ENCODE peak calls at places on chromosomes 6 and 20, in five cellular contexts. One of them, this sample, is unnamed.

GRCh38 chr20:14996883-14997672 is 659.7 kb upstream of the FLRT3 start:
- DNase-seq in endothelial cell: no peak
- DNase-seq in GM10248: no peak
- DNase-seq in IMR-90: no peak
- DNase-seq in GM12865: no peak
- DNase-seq in this sample: no peak

GRCh38 chr6:14380421-14380820 is 262.8 kb downstream of the CD83 start:
- DNase-seq in endothelial cell: no peak
- DNase-seq in GM10248: no peak
- DNase-seq in IMR-90: no peak
- DNase-seq in GM12865: no peak
- DNase-seq in this sample: no peak

GRCh38 chr6:168737481-168737880 is 296.5 kb downstream of the SMOC2 start:
- DNase-seq in endothelial cell: no peak
- DNase-seq in GM10248: no peak
- DNase-seq in IMR-90: no peak
- DNase-seq in GM12865: no peak
- DNase-seq in this sample: no peak

GRCh38 chr6:134797400-134798113 is 152.3 kb downstream of the ALDH8A1 start:
- DNase-seq in endothelial cell: no peak
- DNase-seq in GM10248: no peak
- DNase-seq in IMR-90: no peak
- DNase-seq in GM12865: no peak
- DNase-seq in this sample: no peak

GRCh38 chr20:56299362-56299761 is 50.8 kb downstream of the MC3R start:
- DNase-seq in endothelial cell: no peak
- DNase-seq in GM10248: no peak
- DNase-seq in IMR-90: no peak
- DNase-seq in GM12865: no peak
- DNase-seq in this sample: no peak

GRCh38 chr6:46655803-46656202 is 3.0 kb downstream of the SLC25A27 start:
- DNase-seq in endothelial cell: peak
- DNase-seq in GM10248: no peak
- DNase-seq in IMR-90: no peak
- DNase-seq in GM12865: peak
- DNase-seq in this sample: no peak

GRCh38 chr6:156595481-156595880 is 181.7 kb upstream of the ARID1B start:
- DNase-seq in endothelial cell: no peak
- DNase-seq in GM10248: no peak
- DNase-seq in IMR-90: no peak
- DNase-seq in GM12865: no peak
- DNase-seq in this sample: no peak

GRCh38 chr6:152136449-152136825 is 329.0 kb downstream of the ESR1 start:
- DNase-seq in endothelial cell: no peak
- DNase-seq in GM10248: no peak
- DNase-seq in IMR-90: no peak
- DNase-seq in GM12865: no peak
- DNase-seq in this sample: no peak

GRCh38 chr6:101830501-101831031 is 437.1 kb downstream of the GRIK2 start:
- DNase-seq in endothelial cell: no peak
- DNase-seq in GM10248: no peak
- DNase-seq in IMR-90: peak
- DNase-seq in GM12865: no peak
- DNase-seq in this sample: no peak

GRCh38 chr6:35084041-35084491 is 57.1 kb downstream of the TCP11 start:
- DNase-seq in endothelial cell: no peak
- DNase-seq in GM10248: no peak
- DNase-seq in IMR-90: no peak
- DNase-seq in GM12865: no peak
- DNase-seq in this sample: no peak

GRCh38 chr6:149965191-149966020 is 1.7 kb downstream of the ULBP1 start:
- DNase-seq in endothelial cell: peak
- DNase-seq in GM10248: no peak
- DNase-seq in IMR-90: no peak
- DNase-seq in GM12865: no peak
- DNase-seq in this sample: no peak

GRCh38 chr6:49607391-49607982 is 29.2 kb downstream of the RHAG start:
- DNase-seq in endothelial cell: no peak
- DNase-seq in GM10248: no peak
- DNase-seq in IMR-90: no peak
- DNase-seq in GM12865: no peak
- DNase-seq in this sample: no peak
- TF ChIP-seq CTCF in endothelial cell: peak
- TF ChIP-seq CTCF in GM10248: no peak
- TF ChIP-seq CTCF in IMR-90: no peak
- TF ChIP-seq CTCF in GM12865: no peak
- TF ChIP-seq CTCF in this sample: no peak

DNA sequence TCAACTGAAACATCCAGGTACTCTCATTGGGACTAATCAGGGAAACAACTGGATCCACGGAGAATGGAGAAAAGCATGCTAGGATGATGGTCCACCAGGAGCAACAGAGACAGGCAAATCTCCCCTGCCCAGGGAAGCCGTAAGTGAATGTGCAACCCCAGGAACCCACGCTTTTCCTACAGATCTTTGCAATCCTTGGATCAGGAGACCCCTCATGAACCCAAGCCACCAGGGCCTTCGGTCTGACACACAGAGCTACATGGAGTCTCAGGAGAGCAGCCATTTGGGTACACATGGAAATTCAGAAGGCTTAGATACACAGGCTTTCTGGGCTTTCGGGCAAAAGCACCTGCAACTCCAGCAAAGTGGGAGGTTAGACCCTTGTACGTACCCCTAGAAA is 122.1 kb upstream of the PTCHD4 start:
- DNase-seq in endothelial cell: no peak
- DNase-seq in GM10248: no peak
- DNase-seq in IMR-90: no peak
- DNase-seq in GM12865: no peak
- DNase-seq in this sample: no peak
- TF ChIP-seq CTCF in endothelial cell: no peak
- TF ChIP-seq CTCF in GM10248: no peak
- TF ChIP-seq CTCF in IMR-90: no peak
- TF ChIP-seq CTCF in GM12865: no peak
- TF ChIP-seq CTCF in this sample: no peak

GRCh38 chr6:89993411-89993810 is 99.1 kb downstream of the GJA10 start:
- DNase-seq in endothelial cell: no peak
- DNase-seq in GM10248: no peak
- DNase-seq in IMR-90: no peak
- DNase-seq in GM12865: no peak
- DNase-seq in this sample: no peak

GRCh38 chr6:89995296-89995695 is 101.0 kb downstream of the GJA10 start:
- DNase-seq in endothelial cell: no peak
- DNase-seq in GM10248: no peak
- DNase-seq in IMR-90: no peak
- DNase-seq in GM12865: no peak
- DNase-seq in this sample: no peak

GRCh38 chr6:89989742-89990141 is 95.5 kb downstream of the GJA10 start:
- DNase-seq in endothelial cell: no peak
- DNase-seq in GM10248: no peak
- DNase-seq in IMR-90: peak
- DNase-seq in GM12865: no peak
- DNase-seq in this sample: no peak

GRCh38 chr6:89997456-89998445 is 103.5 kb downstream of the GJA10 start:
- DNase-seq in endothelial cell: no peak
- DNase-seq in GM10248: no peak
- DNase-seq in IMR-90: no peak
- DNase-seq in GM12865: no peak
- DNase-seq in this sample: no peak

DNA sequence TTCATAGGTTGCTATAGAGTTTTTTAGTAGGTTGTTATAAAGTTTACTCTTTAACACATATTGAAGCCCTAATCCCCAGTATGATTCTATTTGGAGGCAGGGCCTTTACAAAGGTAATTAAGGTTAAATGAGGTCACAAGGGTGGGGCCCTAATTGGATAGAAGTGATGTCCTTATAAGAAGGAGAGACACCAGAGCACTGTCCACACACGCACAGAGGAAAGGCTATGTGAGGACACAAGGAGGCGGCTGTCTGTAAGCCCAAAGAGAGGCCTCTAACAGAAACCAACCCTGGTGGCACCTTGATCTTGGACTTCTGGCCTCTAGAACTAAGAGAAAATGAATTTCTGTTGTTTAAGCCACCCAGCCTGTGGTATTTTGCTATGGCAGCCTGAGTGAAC is 98.5 kb downstream of the GJA10 start:
- DNase-seq in endothelial cell: no peak
- DNase-seq in GM10248: no peak
- DNase-seq in IMR-90: no peak
- DNase-seq in GM12865: no peak
- DNase-seq in this sample: no peak
- TF ChIP-seq CTCF in endothelial cell: no peak
- TF ChIP-seq CTCF in GM10248: no peak
- TF ChIP-seq CTCF in IMR-90: no peak
- TF ChIP-seq CTCF in GM12865: no peak
- TF ChIP-seq CTCF in this sample: no peak

GRCh38 chr6:145214570-145214969 is 520.8 kb downstream of the EPM2A start:
- DNase-seq in endothelial cell: peak
- DNase-seq in GM10248: no peak
- DNase-seq in IMR-90: peak
- DNase-seq in GM12865: peak
- DNase-seq in this sample: peak
- TF ChIP-seq CTCF in endothelial cell: peak
- TF ChIP-seq CTCF in GM10248: peak
- TF ChIP-seq CTCF in IMR-90: peak
- TF ChIP-seq CTCF in GM12865: peak
- TF ChIP-seq CTCF in this sample: peak

This sample was measured in GM06990.